ENCODE peak calls at places on chromosomes 6 and 20, in ten cellular contexts. One of them, this sample, is unnamed.

GRCh38 chr20:62723351-62723750 is 14.7 kb downstream of the NTSR1 start:
- DNase-seq in K562: no peak
- DNase-seq in kidney: peak; percentile 67
- DNase-seq in heart left ventricle: peak; percentile 15
- DNase-seq in ascending aorta: no peak
- DNase-seq in mucosa of descending colon: no peak
- DNase-seq in naive thymus-derived CD4-positive, alpha-beta T cell: no peak
- DNase-seq in CD8-positive, alpha-beta memory T cell: no peak
- DNase-seq in OCI-LY7: no peak
- DNase-seq in cardiac muscle cell: no peak
- DNase-seq in this sample: no peak

GRCh38 chr6:77463881-77464867 is 883 bp upstream of the HTR1B start:
- DNase-seq in K562: no peak
- DNase-seq in kidney: peak; percentile 70
- DNase-seq in heart left ventricle: no peak
- DNase-seq in ascending aorta: peak; percentile 65
- DNase-seq in mucosa of descending colon: no peak
- DNase-seq in naive thymus-derived CD4-positive, alpha-beta T cell: no peak
- DNase-seq in CD8-positive, alpha-beta memory T cell: no peak
- DNase-seq in OCI-LY7: no peak
- DNase-seq in cardiac muscle cell: no peak
- DNase-seq in this sample: no peak

GRCh38 chr6:38146021-38146657 is 326.6 kb downstream of the ZFAND3 start:
- DNase-seq in K562: no peak
- DNase-seq in kidney: no peak
- DNase-seq in heart left ventricle: no peak
- DNase-seq in ascending aorta: no peak
- DNase-seq in mucosa of descending colon: no peak
- DNase-seq in naive thymus-derived CD4-positive, alpha-beta T cell: no peak
- DNase-seq in CD8-positive, alpha-beta memory T cell: no peak
- DNase-seq in OCI-LY7: no peak
- DNase-seq in cardiac muscle cell: no peak
- DNase-seq in this sample: no peak

GRCh38 chr6:56954389-56955170 is at the start of gene BEND6:
- DNase-seq in K562: peak; percentile 86
- DNase-seq in kidney: peak; percentile 80
- DNase-seq in heart left ventricle: peak; percentile 49
- DNase-seq in ascending aorta: peak; percentile 75
- DNase-seq in mucosa of descending colon: peak; percentile 18
- DNase-seq in naive thymus-derived CD4-positive, alpha-beta T cell: peak; percentile 52
- DNase-seq in CD8-positive, alpha-beta memory T cell: peak; percentile 19
- DNase-seq in OCI-LY7: no peak
- DNase-seq in cardiac muscle cell: peak; percentile 88
- DNase-seq in this sample: no peak

GRCh38 chr6:138830273-138830672 is 34.4 kb downstream of the ECT2L start:
- DNase-seq in K562: no peak
- DNase-seq in kidney: no peak
- DNase-seq in heart left ventricle: no peak
- DNase-seq in ascending aorta: no peak
- DNase-seq in mucosa of descending colon: no peak
- DNase-seq in naive thymus-derived CD4-positive, alpha-beta T cell: no peak
- DNase-seq in CD8-positive, alpha-beta memory T cell: no peak
- DNase-seq in OCI-LY7: no peak
- DNase-seq in cardiac muscle cell: no peak
- DNase-seq in this sample: no peak

GRCh38 chr6:94636780-94637385 is 940.5 kb upstream of the MANEA start:
- DNase-seq in K562: no peak
- DNase-seq in kidney: no peak
- DNase-seq in heart left ventricle: no peak
- DNase-seq in ascending aorta: no peak
- DNase-seq in mucosa of descending colon: no peak
- DNase-seq in naive thymus-derived CD4-positive, alpha-beta T cell: no peak
- DNase-seq in CD8-positive, alpha-beta memory T cell: no peak
- DNase-seq in OCI-LY7: peak; percentile 1
- DNase-seq in cardiac muscle cell: no peak
- DNase-seq in this sample: no peak

GRCh38 chr6:24574809-24575208 is 71.2 kb downstream of the KIAA0319 start:
- DNase-seq in K562: no peak
- DNase-seq in kidney: no peak
- DNase-seq in heart left ventricle: no peak
- DNase-seq in ascending aorta: no peak
- DNase-seq in mucosa of descending colon: no peak
- DNase-seq in naive thymus-derived CD4-positive, alpha-beta T cell: no peak
- DNase-seq in CD8-positive, alpha-beta memory T cell: no peak
- DNase-seq in OCI-LY7: peak; percentile 77
- DNase-seq in cardiac muscle cell: no peak
- DNase-seq in this sample: no peak

GRCh38 chr6:161406633-161407032 is 132.8 kb upstream of the AGPAT4 start:
- DNase-seq in K562: no peak
- DNase-seq in kidney: no peak
- DNase-seq in heart left ventricle: no peak
- DNase-seq in ascending aorta: no peak
- DNase-seq in mucosa of descending colon: no peak
- DNase-seq in naive thymus-derived CD4-positive, alpha-beta T cell: no peak
- DNase-seq in CD8-positive, alpha-beta memory T cell: no peak
- DNase-seq in OCI-LY7: no peak
- DNase-seq in cardiac muscle cell: peak; percentile 81
- DNase-seq in this sample: no peak

GRCh38 chr20:63830821-63831593 is at the start of gene ZBTB46:
- DNase-seq in K562: peak; percentile 98
- DNase-seq in kidney: peak; percentile 79
- DNase-seq in heart left ventricle: peak; percentile 86
- DNase-seq in ascending aorta: no peak
- DNase-seq in mucosa of descending colon: peak; percentile 76
- DNase-seq in naive thymus-derived CD4-positive, alpha-beta T cell: peak; percentile 72
- DNase-seq in CD8-positive, alpha-beta memory T cell: no peak
- DNase-seq in OCI-LY7: peak; percentile 71
- DNase-seq in cardiac muscle cell: peak; percentile 60
- DNase-seq in this sample: no peak

GRCh38 chr6:119484598-119484997 is 135.0 kb upstream of the MAN1A1 start:
- DNase-seq in K562: no peak
- DNase-seq in kidney: no peak
- DNase-seq in heart left ventricle: no peak
- DNase-seq in ascending aorta: no peak
- DNase-seq in mucosa of descending colon: no peak
- DNase-seq in naive thymus-derived CD4-positive, alpha-beta T cell: no peak
- DNase-seq in CD8-positive, alpha-beta memory T cell: no peak
- DNase-seq in OCI-LY7: no peak
- DNase-seq in cardiac muscle cell: peak; percentile 86
- DNase-seq in this sample: no peak

GRCh38 chr6:158068156-158068892 is 86.7 kb downstream of the SYNJ2 start:
- DNase-seq in K562: no peak
- DNase-seq in kidney: peak; percentile 58
- DNase-seq in heart left ventricle: no peak
- DNase-seq in ascending aorta: no peak
- DNase-seq in mucosa of descending colon: no peak
- DNase-seq in naive thymus-derived CD4-positive, alpha-beta T cell: no peak
- DNase-seq in CD8-positive, alpha-beta memory T cell: no peak
- DNase-seq in OCI-LY7: no peak
- DNase-seq in cardiac muscle cell: no peak
- DNase-seq in this sample: no peak

GRCh38 chr6:158067436-158068015 is 85.9 kb downstream of the SYNJ2 start:
- DNase-seq in K562: no peak
- DNase-seq in kidney: peak; percentile 66
- DNase-seq in heart left ventricle: no peak
- DNase-seq in ascending aorta: no peak
- DNase-seq in mucosa of descending colon: no peak
- DNase-seq in naive thymus-derived CD4-positive, alpha-beta T cell: no peak
- DNase-seq in CD8-positive, alpha-beta memory T cell: no peak
- DNase-seq in OCI-LY7: no peak
- DNase-seq in cardiac muscle cell: no peak
- DNase-seq in this sample: no peak

GRCh38 chr6:158064725-158065251 is 83.1 kb downstream of the SYNJ2 start:
- DNase-seq in K562: no peak
- DNase-seq in kidney: peak; percentile 61
- DNase-seq in heart left ventricle: no peak
- DNase-seq in ascending aorta: no peak
- DNase-seq in mucosa of descending colon: no peak
- DNase-seq in naive thymus-derived CD4-positive, alpha-beta T cell: no peak
- DNase-seq in CD8-positive, alpha-beta memory T cell: no peak
- DNase-seq in OCI-LY7: no peak
- DNase-seq in cardiac muscle cell: no peak
- DNase-seq in this sample: no peak

GRCh38 chr6:158063736-158064135 is 82.1 kb downstream of the SYNJ2 start:
- DNase-seq in K562: no peak
- DNase-seq in kidney: peak; percentile 43
- DNase-seq in heart left ventricle: no peak
- DNase-seq in ascending aorta: no peak
- DNase-seq in mucosa of descending colon: no peak
- DNase-seq in naive thymus-derived CD4-positive, alpha-beta T cell: no peak
- DNase-seq in CD8-positive, alpha-beta memory T cell: no peak
- DNase-seq in OCI-LY7: no peak
- DNase-seq in cardiac muscle cell: no peak
- DNase-seq in this sample: no peak

GRCh38 chr6:158066161-158066781 is 84.6 kb downstream of the SYNJ2 start:
- DNase-seq in K562: no peak
- DNase-seq in kidney: peak; percentile 26
- DNase-seq in heart left ventricle: no peak
- DNase-seq in ascending aorta: no peak
- DNase-seq in mucosa of descending colon: no peak
- DNase-seq in naive thymus-derived CD4-positive, alpha-beta T cell: no peak
- DNase-seq in CD8-positive, alpha-beta memory T cell: no peak
- DNase-seq in OCI-LY7: no peak
- DNase-seq in cardiac muscle cell: no peak
- DNase-seq in this sample: no peak
- H3K36me3 ChIP-seq in K562: peaks cover 54% of the 10 kb centered on the region
- H3K36me3 ChIP-seq in kidney: no peaks in the 10 kb centered on the region
- H3K36me3 ChIP-seq in heart left ventricle: no peaks in the 10 kb centered on the region
- H3K36me3 ChIP-seq in ascending aorta: peaks cover 7% of the 10 kb centered on the region
- H3K36me3 ChIP-seq in mucosa of descending colon: peaks cover 3% of the 10 kb centered on the region
- H3K36me3 ChIP-seq in naive thymus-derived CD4-positive, alpha-beta T cell: peaks cover 17% of the 10 kb centered on the region
- H3K36me3 ChIP-seq in CD8-positive, alpha-beta memory T cell: no peaks in the 10 kb centered on the region
- H3K36me3 ChIP-seq in OCI-LY7: no peaks in the 10 kb centered on the region
- H3K36me3 ChIP-seq in cardiac muscle cell: no peaks in the 10 kb centered on the region
- H3K36me3 ChIP-seq in this sample: peaks cover 28% of the 10 kb centered on the region

GRCh38 chr6:157638779-157639178 is 184.3 kb upstream of the SNX9 start:
- DNase-seq in K562: no peak
- DNase-seq in kidney: no peak
- DNase-seq in heart left ventricle: no peak
- DNase-seq in ascending aorta: no peak
- DNase-seq in mucosa of descending colon: no peak
- DNase-seq in naive thymus-derived CD4-positive, alpha-beta T cell: no peak
- DNase-seq in CD8-positive, alpha-beta memory T cell: no peak
- DNase-seq in OCI-LY7: no peak
- DNase-seq in cardiac muscle cell: no peak
- DNase-seq in this sample: no peak

GRCh38 chr6:157642736-157643135 is 180.3 kb upstream of the SNX9 start:
- DNase-seq in K562: no peak
- DNase-seq in kidney: no peak
- DNase-seq in heart left ventricle: no peak
- DNase-seq in ascending aorta: no peak
- DNase-seq in mucosa of descending colon: no peak
- DNase-seq in naive thymus-derived CD4-positive, alpha-beta T cell: no peak
- DNase-seq in CD8-positive, alpha-beta memory T cell: no peak
- DNase-seq in OCI-LY7: no peak
- DNase-seq in cardiac muscle cell: no peak
- DNase-seq in this sample: no peak

GRCh38 chr6:157644043-157644810 is 178.8 kb upstream of the SNX9 start:
- DNase-seq in K562: no peak
- DNase-seq in kidney: no peak
- DNase-seq in heart left ventricle: no peak
- DNase-seq in ascending aorta: no peak
- DNase-seq in mucosa of descending colon: no peak
- DNase-seq in naive thymus-derived CD4-positive, alpha-beta T cell: no peak
- DNase-seq in CD8-positive, alpha-beta memory T cell: no peak
- DNase-seq in OCI-LY7: no peak
- DNase-seq in cardiac muscle cell: peak; percentile 27
- DNase-seq in this sample: no peak

GRCh38 chr6:157645201-157645795 is 177.7 kb upstream of the SNX9 start:
- DNase-seq in K562: no peak
- DNase-seq in kidney: no peak
- DNase-seq in heart left ventricle: no peak
- DNase-seq in ascending aorta: no peak
- DNase-seq in mucosa of descending colon: no peak
- DNase-seq in naive thymus-derived CD4-positive, alpha-beta T cell: no peak
- DNase-seq in CD8-positive, alpha-beta memory T cell: no peak
- DNase-seq in OCI-LY7: no peak
- DNase-seq in cardiac muscle cell: no peak
- DNase-seq in this sample: no peak

GRCh38 chr6:157641837-157642236 is 181.2 kb upstream of the SNX9 start:
- DNase-seq in K562: no peak
- DNase-seq in kidney: no peak
- DNase-seq in heart left ventricle: no peak
- DNase-seq in ascending aorta: no peak
- DNase-seq in mucosa of descending colon: no peak
- DNase-seq in naive thymus-derived CD4-positive, alpha-beta T cell: no peak
- DNase-seq in CD8-positive, alpha-beta memory T cell: no peak
- DNase-seq in OCI-LY7: no peak
- DNase-seq in cardiac muscle cell: no peak
- DNase-seq in this sample: no peak
- H3K4me3 ChIP-seq in K562: no peak overlapping the region
- H3K4me3 ChIP-seq in kidney: no peak overlapping the region
- H3K4me3 ChIP-seq in heart left ventricle: no peak overlapping the region
- H3K4me3 ChIP-seq in ascending aorta: no peak overlapping the region
- H3K4me3 ChIP-seq in mucosa of descending colon: no peak overlapping the region
- H3K4me3 ChIP-seq in naive thymus-derived CD4-positive, alpha-beta T cell: no peak overlapping the region
- H3K4me3 ChIP-seq in CD8-positive, alpha-beta memory T cell: no peak overlapping the region
- H3K4me3 ChIP-seq in OCI-LY7: no peak overlapping the region
- H3K4me3 ChIP-seq in cardiac muscle cell: no peak overlapping the region
- H3K4me3 ChIP-seq in this sample: no peak overlapping the region

DNA sequence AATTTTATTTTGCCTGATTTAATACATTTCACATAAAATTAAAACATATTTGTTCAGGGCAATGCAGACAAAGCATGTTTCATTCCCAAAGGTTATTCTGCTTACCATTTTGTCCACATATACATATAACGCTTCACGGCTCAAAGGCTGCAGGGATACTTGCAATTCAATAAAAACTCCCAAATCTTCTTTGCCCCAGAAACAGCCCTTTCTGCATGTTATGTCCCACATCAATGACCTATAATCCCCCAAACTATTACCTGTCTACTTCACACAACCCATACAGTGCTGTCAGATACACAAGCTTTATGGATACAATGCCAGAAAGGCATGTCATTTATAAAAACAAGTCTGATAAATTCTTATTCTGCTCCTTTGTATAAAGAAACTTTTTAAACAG is 20.2 kb downstream of the SNX5 start:
- DNase-seq in K562: no peak
- DNase-seq in kidney: no peak
- DNase-seq in heart left ventricle: no peak
- DNase-seq in ascending aorta: no peak
- DNase-seq in mucosa of descending colon: no peak
- DNase-seq in naive thymus-derived CD4-positive, alpha-beta T cell: no peak
- DNase-seq in CD8-positive, alpha-beta memory T cell: no peak
- DNase-seq in OCI-LY7: no peak
- DNase-seq in cardiac muscle cell: no peak
- DNase-seq in this sample: no peak
- H3K36me3 ChIP-seq in K562: peaks cover 98% of the 10 kb centered on the region
- H3K36me3 ChIP-seq in kidney: peaks cover 50% of the 10 kb centered on the region
- H3K36me3 ChIP-seq in heart left ventricle: no peaks in the 10 kb centered on the region
- H3K36me3 ChIP-seq in ascending aorta: peaks cover 78% of the 10 kb centered on the region
- H3K36me3 ChIP-seq in mucosa of descending colon: peaks cover 15% of the 10 kb centered on the region
- H3K36me3 ChIP-seq in naive thymus-derived CD4-positive, alpha-beta T cell: peaks cover 27% of the 10 kb centered on the region
- H3K36me3 ChIP-seq in CD8-positive, alpha-beta memory T cell: peaks cover 79% of the 10 kb centered on the region
- H3K36me3 ChIP-seq in OCI-LY7: peaks cover 99% of the 10 kb centered on the region
- H3K36me3 ChIP-seq in cardiac muscle cell: peaks cover 93% of the 10 kb centered on the region
- H3K36me3 ChIP-seq in this sample: peaks cover 95% of the 10 kb centered on the region

DNA sequence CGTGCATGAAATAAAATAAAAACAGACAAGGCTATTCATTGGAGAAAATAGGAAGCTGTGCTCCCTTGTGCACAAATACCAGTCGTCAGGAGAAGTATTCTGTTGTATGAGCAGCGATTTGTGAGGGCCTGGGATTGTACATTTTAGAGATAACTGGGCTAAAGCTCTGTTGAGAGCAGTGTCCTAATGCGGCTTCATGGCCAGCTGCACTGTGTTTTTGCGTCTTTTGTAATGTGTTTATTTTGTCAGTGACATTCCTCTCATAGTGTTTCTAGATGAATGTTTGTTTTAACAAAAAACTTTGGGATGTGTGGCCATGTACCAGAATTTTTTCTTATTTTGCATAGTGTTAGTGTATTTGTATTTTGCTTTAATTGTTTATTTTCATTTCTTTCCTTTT is 14.8 kb downstream of the ERMARD start:
- DNase-seq in K562: no peak
- DNase-seq in kidney: no peak
- DNase-seq in heart left ventricle: no peak
- DNase-seq in ascending aorta: no peak
- DNase-seq in mucosa of descending colon: no peak
- DNase-seq in naive thymus-derived CD4-positive, alpha-beta T cell: no peak
- DNase-seq in CD8-positive, alpha-beta memory T cell: no peak
- DNase-seq in OCI-LY7: no peak
- DNase-seq in cardiac muscle cell: no peak
- DNase-seq in this sample: no peak
- H3K4me3 ChIP-seq in K562: no peak overlapping the region
- H3K4me3 ChIP-seq in kidney: no peak overlapping the region
- H3K4me3 ChIP-seq in heart left ventricle: no peak overlapping the region
- H3K4me3 ChIP-seq in ascending aorta: no peak overlapping the region
- H3K4me3 ChIP-seq in mucosa of descending colon: no peak overlapping the region
- H3K4me3 ChIP-seq in naive thymus-derived CD4-positive, alpha-beta T cell: no peak overlapping the region
- H3K4me3 ChIP-seq in CD8-positive, alpha-beta memory T cell: no peak overlapping the region
- H3K4me3 ChIP-seq in OCI-LY7: no peak overlapping the region
- H3K4me3 ChIP-seq in cardiac muscle cell: no peak overlapping the region
- H3K4me3 ChIP-seq in this sample: no peak overlapping the region

This sample was measured in CD4-positive, CD25-positive, alpha-beta regulatory T cell.